ENCODE peak calls at places on chromosomes 12 and 14, in nine cellular contexts. I is glomerular endothelial cell; F is NCI-H510A treated with DMSO at 0.1 percent for 48 hours; Z is posterior vena cava; K is stimulated activated CD4-positive, alpha-beta T cell treated with anti-CD3 and anti-CD28 coated beads, Interleukin-15, amount 100 ng/mL, for 24 hours; S is activated CD4-positive, CD25-positive, alpha-beta regulatory T cell; P is astrocyte of the cerebellum; B is HCEC 1CT; W is CD4-positive, alpha-beta memory T cell. D is an unnamed sample.
A peak's percentile ranks its signal among the peaks of the same experiment; 100 is the strongest.

GRCh38 chr14:64841772-64842490 is 37.8 kb downstream of the SPTB start:
- DNase-seq in I (no peak), F (no peak), Z (no peak), K (no peak), S (no peak), P (no peak), B (no peak), W (no peak), D (no peak)

GRCh38 chr14:63563370-63564026 is 20.3 kb upstream of the PPP2R5E start:
- DNase-seq in I (no peak), F (no peak), Z (no peak), K (no peak), S (no peak), P (no peak), B (no peak), W (no peak), D (peak; percentile 49)

GRCh38 chr12:68529466-68529865 is 81.2 kb upstream of the RAP1B start:
- DNase-seq in I (no peak), F (no peak), Z (no peak), K (no peak), S (no peak), P (peak; percentile 35), B (no peak), W (no peak), D (no peak)

GRCh38 chr12:7869137-7869536 is 3.6 kb downstream of the SLC2A14 start:
- DNase-seq in I (no peak), F (no peak), Z (no peak), K (no peak), S (no peak), P (no peak), B (peak; percentile 63), W (no peak), D (no peak)

GRCh38 chr12:114789821-114790220 is 105.8 kb upstream of the TBX3 start:
- DNase-seq in I (no peak), F (no peak), Z (no peak), K (no peak), S (no peak), P (no peak), B (no peak), W (no peak), D (no peak)

GRCh38 chr14:106691601-106692291 is 1165.4 kb downstream of the TMEM121 start:
- DNase-seq in I (no peak), F (no peak), Z (no peak), K (peak; percentile 88), S (peak; percentile 15), P (no peak), B (no peak), W (peak; percentile 28), D (no peak)

GRCh38 chr14:105315211-105315721 is 718 bp downstream of the PACS2 start:
- DNase-seq in I (no peak), F (peak; percentile 61), Z (peak; percentile 84), K (peak; percentile 52), S (peak; percentile 41), P (no peak), B (peak; percentile 6), W (peak; percentile 71), D (no peak)

GRCh38 chr12:2110127-2110526 is 57.3 kb downstream of the CACNA1C start:
- DNase-seq in I (no peak), F (no peak), Z (no peak), K (no peak), S (no peak), P (no peak), B (no peak), W (no peak), D (no peak)

GRCh38 chr14:51652168-51653095 is 722 bp downstream of the FRMD6 start:
- DNase-seq in I (no peak), F (peak; percentile 44), Z (peak; percentile 92), K (no peak), S (no peak), P (no peak), B (peak; percentile 31), W (no peak), D (no peak)

GRCh38 chr14:24298892-24299254 is 707 bp downstream of the DHRS1 start:
- DNase-seq in I (no peak), F (no peak), Z (no peak), K (peak; percentile 22), S (no peak), P (no peak), B (peak; percentile 40), W (no peak), D (no peak)

GRCh38 chr12:41019461-41019860 is 168.7 kb upstream of the PDZRN4 start:
- DNase-seq in I (no peak), F (no peak), Z (no peak), K (no peak), S (no peak), P (no peak), B (no peak), W (no peak), D (no peak)

GRCh38 chr12:16359512-16360491 is 12.4 kb downstream of the MGST1 start:
- DNase-seq in I (no peak), F (no peak), Z (peak; percentile 86), K (peak; percentile 36), S (no peak), P (no peak), B (peak; percentile 47), W (no peak), D (no peak)

GRCh38 chr14:52700701-52701172 is 5.4 kb upstream of the ERO1A start:
- DNase-seq in I (no peak), F (no peak), Z (no peak), K (no peak), S (no peak), P (no peak), B (peak; percentile 22), W (no peak), D (no peak)

GRCh38 chr12:124436366-124436765 is 131.0 kb downstream of the NCOR2 start:
- DNase-seq in I (no peak), F (no peak), Z (no peak), K (no peak), S (no peak), P (no peak), B (no peak), W (no peak), D (no peak)

GRCh38 chr12:108833757-108834472 is 23.5 kb downstream of the SSH1 start:
- DNase-seq in I (no peak), F (no peak), Z (peak; percentile 89), K (no peak), S (no peak), P (peak; percentile 84), B (peak; percentile 77), W (no peak), D (no peak)

GRCh38 chr12:53381739-53382630 is 2.0 kb downstream of the SP1 start:
- DNase-seq in I (no peak), F (no peak), Z (peak; percentile 83), K (peak; percentile 35), S (no peak), P (no peak), B (peak; percentile 70), W (peak; percentile 53), D (no peak)

GRCh38 chr12:480831-481230 is 21.1 kb downstream of the B4GALNT3 start:
- DNase-seq in I (no peak), F (no peak), Z (peak; percentile 87), K (no peak), S (no peak), P (peak; percentile 58), B (no peak), W (no peak), D (no peak)

GRCh38 chr12:123187637-123188036 is 36.7 kb upstream of the PITPNM2 start:
- DNase-seq in I (no peak), F (no peak), Z (no peak), K (no peak), S (no peak), P (no peak), B (no peak), W (no peak), D (no peak)

GRCh38 chr12:80838708-80839107 is 99.0 kb downstream of the LIN7A start:
- DNase-seq in I (no peak), F (peak; percentile 83), Z (no peak), K (no peak), S (no peak), P (no peak), B (no peak), W (no peak), D (no peak)

GRCh38 chr12:54060975-54061778 is 7.5 kb downstream of the HOXC4 start:
- DNase-seq in I (no peak), F (no peak), Z (no peak), K (no peak), S (no peak), P (no peak), B (no peak), W (no peak), D (no peak)

GRCh38 chr12:92582466-92582865 is 120.3 kb upstream of the PLEKHG7 start:
- DNase-seq in I (no peak), F (peak; percentile 18), Z (no peak), K (no peak), S (no peak), P (no peak), B (no peak), W (no peak), D (no peak)

GRCh38 chr14:79274641-79275366 is 936.5 kb downstream of the DIO2 start:
- DNase-seq in I (no peak), F (no peak), Z (no peak), K (no peak), S (no peak), P (no peak), B (no peak), W (no peak), D (no peak)

GRCh38 chr14:77593501-77593911 is 22.9 kb downstream of the SPTLC2 start:
- DNase-seq in I (no peak), F (no peak), Z (no peak), K (no peak), S (no peak), P (no peak), B (peak; percentile 69), W (peak; percentile 55), D (no peak)

GRCh38 chr12:105948331-105948730 is 190.4 kb downstream of the NUAK1 start:
- DNase-seq in I (no peak), F (peak; percentile 5), Z (no peak), K (no peak), S (no peak), P (peak; percentile 78), B (no peak), W (no peak), D (no peak)

GRCh38 chr14:55448146-55448614 is 7.8 kb upstream of the TBPL2 start:
- DNase-seq in I (peak; percentile 99), F (no peak), Z (peak; percentile 83), K (peak; percentile 69), S (no peak), P (peak; percentile 90), B (peak; percentile 87), W (no peak), D (peak; percentile 87)

GRCh38 chr14:69716483-69717187 is 50.3 kb upstream of the SRSF5 start:
- DNase-seq in I (no peak), F (no peak), Z (no peak), K (peak; percentile 53), S (no peak), P (peak; percentile 95), B (peak; percentile 77), W (peak; percentile 38), D (peak; percentile 75)

GRCh38 chr12:27975222-27976136 is 2.9 kb upstream of the PTHLH start:
- DNase-seq in I (no peak), F (no peak), Z (peak; percentile 84), K (peak; percentile 39), S (no peak), P (no peak), B (no peak), W (no peak), D (no peak)

D was measured in pulmonary artery endothelial cell.